ENCODE peak calls at places on chromosomes 2 and 18, in six cellular contexts. T is A549, P is NB4, Q is GM12878, Z is endothelial cell of umbilical vein, E is K562. O is an unnamed sample.

GRCh38 chr2:38237311-38237710 is 139.8 kb downstream of the ATL2 start:
- DNase-seq in T (no peak), P (no peak), Q (no peak), Z (no peak), E (no peak), O (no peak)

GRCh38 chr2:10036095-10036879 is 7.1 kb upstream of the KLF11 start:
- DNase-seq in T (peak), P (peak), Q (no peak), Z (peak), E (no peak), O (no peak)

GRCh38 chr2:45103351-45104145 is 94.3 kb upstream of the SIX2 start:
- DNase-seq in T (no peak), P (no peak), Q (no peak), Z (no peak), E (no peak), O (no peak)

GRCh38 chr2:170461875-170462274 is 253.3 kb upstream of the SP5 start:
- DNase-seq in T (no peak), P (no peak), Q (no peak), Z (peak), E (no peak), O (no peak)

GRCh38 chr18:58391113-58391892 is 237.6 kb downstream of the ALPK2 start:
- DNase-seq in T (no peak), P (no peak), Q (no peak), Z (no peak), E (no peak), O (no peak)

GRCh38 chr18:8724452-8724851 is 19.1 kb downstream of the MTCL1 start:
- DNase-seq in T (no peak), P (no peak), Q (no peak), Z (no peak), E (no peak), O (no peak)

GRCh38 chr2:21288299-21288698 is 164.5 kb downstream of the TDRD15 start:
- DNase-seq in T (no peak), P (no peak), Q (no peak), Z (no peak), E (no peak), O (no peak)

GRCh38 chr2:26535663-26536275 is 57.8 kb upstream of the OTOF start:
- DNase-seq in T (no peak), P (no peak), Q (no peak), Z (no peak), E (no peak), O (no peak)

GRCh38 chr2:182761903-182762302 is 45.8 kb downstream of the DNAJC10 start:
- DNase-seq in T (no peak), P (no peak), Q (no peak), Z (peak), E (no peak), O (no peak)

GRCh38 chr2:148602918-148603561 is 41.5 kb upstream of the EPC2 start:
- DNase-seq in T (no peak), P (no peak), Q (no peak), Z (no peak), E (no peak), O (no peak)

GRCh38 chr2:216557413-216557812 is 58.8 kb downstream of the RPL37A start:
- DNase-seq in T (no peak), P (no peak), Q (no peak), Z (no peak), E (no peak), O (no peak)

GRCh38 chr2:201806442-201806841 is at the start of gene CDK15:
- DNase-seq in T (no peak), P (no peak), Q (no peak), Z (no peak), E (peak), O (no peak)

GRCh38 chr2:220077488-220077887 is 450.1 kb downstream of the SLC4A3 start:
- DNase-seq in T (peak), P (no peak), Q (no peak), Z (no peak), E (no peak), O (no peak)

GRCh38 chr18:79511671-79512301 is 116.1 kb downstream of the NFATC1 start:
- DNase-seq in T (no peak), P (peak), Q (no peak), Z (no peak), E (no peak), O (no peak)

GRCh38 chr2:223835701-223836532 is 1.5 kb downstream of the AP1S3 start:
- DNase-seq in T (no peak), P (peak), Q (peak), Z (no peak), E (no peak), O (no peak)
- TF ChIP-seq MYC in T (no peak), P (no peak), Q (no peak), Z (no peak), E (no peak), O (no peak)

GRCh38 chr18:1150344-1150743 is 245.7 kb downstream of the ADCYAP1 start:
- DNase-seq in T (no peak), P (no peak), Q (no peak), Z (no peak), E (no peak), O (no peak)

GRCh38 chr18:1149709-1150108 is 245.0 kb downstream of the ADCYAP1 start:
- DNase-seq in T (no peak), P (no peak), Q (no peak), Z (no peak), E (no peak), O (no peak)

GRCh38 chr18:1147616-1148184 is 243.0 kb downstream of the ADCYAP1 start:
- DNase-seq in T (no peak), P (no peak), Q (no peak), Z (no peak), E (no peak), O (no peak)
- TF ChIP-seq MYC in T (no peak), P (no peak), Q (no peak), Z (no peak), E (no peak), O (no peak)

GRCh38 chr2:181371195-181371594 is 86.0 kb upstream of the ITGA4 start:
- DNase-seq in T (no peak), P (no peak), Q (no peak), Z (no peak), E (no peak), O (no peak)
- TF ChIP-seq MYC in T (no peak), P (no peak), Q (no peak), Z (no peak), E (no peak), O (no peak)

DNA sequence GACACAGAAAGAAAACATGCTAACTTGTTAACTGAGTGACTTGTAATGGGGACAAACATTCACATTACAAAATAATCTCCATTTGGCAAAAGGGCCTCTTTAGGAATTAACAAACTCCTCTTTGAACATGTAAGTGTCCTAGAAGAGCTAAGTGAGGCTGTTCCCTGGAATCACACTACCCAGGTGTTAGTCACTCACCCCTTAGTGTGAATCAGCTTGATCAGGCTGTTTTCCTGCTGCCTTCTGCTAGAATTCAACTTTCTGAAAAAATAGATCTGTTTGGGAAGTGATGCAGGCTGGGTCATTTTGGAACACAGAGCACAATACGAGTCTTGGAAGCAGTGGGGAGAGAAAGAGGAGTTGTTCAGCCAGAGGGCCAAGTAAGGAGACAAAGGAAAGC is 40.0 kb downstream of the TTC32 start:
- DNase-seq in T (no peak), P (no peak), Q (no peak), Z (no peak), E (no peak), O (no peak)
- TF ChIP-seq MYC in T (no peak), P (no peak), Q (no peak), Z (no peak), E (no peak), O (no peak)

O was measured in HepG2.